ENCODE peak calls at places on chromosomes 6 and 20, in four cellular contexts. F is transverse colon, I is ovary, K is neural progenitor cell. O is an unnamed sample. For H3K4me1, the result is how much of the 10 kb centered on the place peaks cover.

GRCh38 chr20:22001886-22002285 is 296.4 kb downstream of the PAX1 start:
- DNase-seq in F (no peak), I (no peak), K (no peak), O (no peak)

GRCh38 chr6:42193491-42193894 is 1.3 kb downstream of the GUCA1B start:
- DNase-seq in F (no peak), I (no peak), K (peak), O (no peak)

GRCh38 chr6:105990151-105990550 is 96.0 kb upstream of the PRDM1 start:
- DNase-seq in F (no peak), I (no peak), K (no peak), O (no peak)

GRCh38 chr20:9999660-10000059 is 35.1 kb upstream of the ANKEF1 start:
- DNase-seq in F (no peak), I (no peak), K (no peak), O (no peak)

GRCh38 chr20:23517719-23518118 is 26.8 kb downstream of the CST8 start:
- DNase-seq in F (no peak), I (no peak), K (no peak), O (no peak)

GRCh38 chr6:1701668-1702353 is 92.1 kb downstream of the FOXC1 start:
- DNase-seq in F (no peak), I (no peak), K (peak), O (no peak)

GRCh38 chr6:26394289-26394688 is 7.8 kb upstream of the BTN3A1 start:
- DNase-seq in F (no peak), I (no peak), K (no peak), O (peak)

GRCh38 chr6:81387163-81387562 is 365.3 kb downstream of the TENT5A start:
- DNase-seq in F (no peak), I (no peak), K (no peak), O (no peak)

GRCh38 chr6:6333498-6333897 is 13.0 kb upstream of the F13A1 start:
- DNase-seq in F (no peak), I (no peak), K (no peak), O (no peak)

GRCh38 chr6:129195666-129196065 is 312.7 kb downstream of the LAMA2 start:
- DNase-seq in F (no peak), I (no peak), K (peak), O (no peak)

GRCh38 chr6:139654309-139654708 is 279.9 kb upstream of the CITED2 start:
- DNase-seq in F (no peak), I (no peak), K (no peak), O (no peak)

GRCh38 chr20:7463290-7463689 is 477.0 kb downstream of the HAO1 start:
- DNase-seq in F (no peak), I (no peak), K (no peak), O (no peak)

GRCh38 chr6:119742188-119742803 is 392.7 kb upstream of the MAN1A1 start:
- DNase-seq in F (peak), I (no peak), K (peak), O (peak)

GRCh38 chr20:60050193-60050960 is 92.2 kb downstream of the CDH26 start:
- DNase-seq in F (peak), I (no peak), K (no peak), O (no peak)

GRCh38 chr6:31092769-31093505 is 19.4 kb downstream of the C6orf15 start:
- DNase-seq in F (no peak), I (no peak), K (no peak), O (no peak)

GRCh38 chr6:40896696-40897095 is 142.3 kb downstream of the UNC5CL start:
- DNase-seq in F (no peak), I (peak), K (no peak), O (no peak)

GRCh38 chr6:88982720-88983119 is 19.3 kb upstream of the RNGTT start:
- DNase-seq in F (no peak), I (peak), K (peak), O (no peak)

GRCh38 chr20:33415948-33416347 is 14.6 kb upstream of the CDK5RAP1 start:
- DNase-seq in F (no peak), I (peak), K (peak), O (peak)

GRCh38 chr6:42017021-42017643 is 33.2 kb upstream of the TAF8 start:
- DNase-seq in F (no peak), I (no peak), K (no peak), O (no peak)

GRCh38 chr20:17725094-17725835 is 25.5 kb downstream of the BANF2 start:
- DNase-seq in F (no peak), I (no peak), K (no peak), O (no peak)

GRCh38 chr20:31608256-31608980 is 3.3 kb downstream of the ID1 start:
- DNase-seq in F (peak), I (peak), K (peak), O (peak)

GRCh38 chr20:5160882-5161281 is 34.1 kb downstream of the CDS2 start:
- DNase-seq in F (no peak), I (no peak), K (no peak), O (no peak)

GRCh38 chr6:137878810-137879285 is 11.8 kb downstream of the TNFAIP3 start:
- DNase-seq in F (no peak), I (no peak), K (peak), O (no peak)

GRCh38 chr6:63560806-63561672 is 11.2 kb upstream of the LOC128125822 start:
- DNase-seq in F (no peak), I (no peak), K (no peak), O (no peak)

GRCh38 chr6:26216886-26217713 is 129.9 kb downstream of the HFE start:
- DNase-seq in F (peak), I (peak), K (peak), O (peak)

GRCh38 chr6:157034433-157035230 is 257.5 kb downstream of the ARID1B start:
- DNase-seq in F (no peak), I (no peak), K (peak), O (no peak)

GRCh38 chr20:61877776-61878477 is 187.8 kb downstream of the TAF4 start:
- DNase-seq in F (no peak), I (no peak), K (no peak), O (no peak)

GRCh38 chr20:13302647-13303425 is 81.8 kb downstream of the ISM1 start:
- DNase-seq in F (peak), I (no peak), K (peak), O (peak)

GRCh38 chr6:15254074-15254975 is 8.5 kb downstream of the JARID2 start:
- DNase-seq in F (no peak), I (no peak), K (peak), O (no peak)
- H3K4me1 ChIP-seq in F (half or more), I (under half), K (under half), O (under half)

DNA sequence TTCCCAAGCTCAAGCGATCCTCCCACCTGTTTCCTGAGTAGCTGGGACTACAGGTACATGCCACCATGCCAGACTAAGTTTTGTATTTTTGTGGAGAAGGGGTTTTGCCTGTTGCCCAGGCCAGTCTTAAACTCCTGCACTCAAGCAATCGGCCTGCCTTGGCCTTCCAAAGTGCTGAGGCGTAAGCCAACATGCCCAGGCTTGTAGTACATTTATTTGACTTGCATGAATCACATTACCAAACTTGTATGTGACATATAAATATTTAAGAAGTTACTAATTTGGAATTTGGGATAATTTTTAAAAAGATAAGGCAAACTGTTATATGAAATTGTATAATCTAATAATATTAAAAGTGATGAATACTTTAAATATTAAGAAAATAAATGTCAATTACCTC is 157.6 kb downstream of the MCHR2 start:
- DNase-seq in F (no peak), I (no peak), K (no peak), O (no peak)
- TF ChIP-seq CTCF in F (no peak), I (no peak), K (no peak), O (no peak)

GRCh38 chr6:28980137-28980796 is 24.8 kb downstream of the ZNF311 start:
- DNase-seq in F (no peak), I (no peak), K (no peak), O (no peak)
- H3K4me3 ChIP-seq in F (no peak), I (peak), K (peak), O (no peak)

GRCh38 chr6:35365599-35366596 is 23.5 kb downstream of the PPARD start:
- DNase-seq in F (no peak), I (no peak), K (no peak), O (no peak)
- H3K4me1 ChIP-seq in F (under half), I (under half), K (under half), O (under half)

GRCh38 chr6:109867970-109868358 is 110.1 kb upstream of the GPR6 start:
- DNase-seq in F (no peak), I (peak), K (no peak), O (no peak)

GRCh38 chr6:109869398-109870165 is 108.5 kb upstream of the GPR6 start:
- DNase-seq in F (no peak), I (peak), K (no peak), O (no peak)

GRCh38 chr6:109864050-109864449 is 114.1 kb upstream of the GPR6 start:
- DNase-seq in F (no peak), I (no peak), K (no peak), O (no peak)

GRCh38 chr6:109867009-109867969 is 110.8 kb upstream of the GPR6 start:
- DNase-seq in F (no peak), I (peak), K (no peak), O (no peak)

DNA sequence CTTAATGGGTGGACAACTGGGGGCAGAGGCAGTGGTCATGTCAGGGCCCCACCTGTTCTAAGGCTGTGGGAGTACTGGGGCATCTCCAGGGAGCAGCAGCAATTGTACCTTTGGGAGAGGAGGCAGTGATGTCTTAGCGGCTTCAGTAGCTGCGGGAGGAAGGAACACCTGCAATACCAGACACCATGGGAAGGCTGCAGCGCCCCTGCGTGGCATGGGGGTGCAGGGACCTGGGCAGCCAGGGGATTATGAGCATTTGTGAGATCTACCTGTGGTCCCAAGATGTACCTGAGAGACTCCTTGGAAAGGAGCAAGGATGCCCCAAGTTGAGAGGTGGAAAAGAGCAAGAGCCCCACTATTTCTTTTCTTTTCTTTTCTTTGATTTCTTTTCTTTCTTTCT is 112.1 kb upstream of the GPR6 start:
- DNase-seq in F (no peak), I (no peak), K (no peak), O (no peak)
- TF ChIP-seq CTCF in F (no peak), I (no peak), K (no peak), O (no peak)

DNA sequence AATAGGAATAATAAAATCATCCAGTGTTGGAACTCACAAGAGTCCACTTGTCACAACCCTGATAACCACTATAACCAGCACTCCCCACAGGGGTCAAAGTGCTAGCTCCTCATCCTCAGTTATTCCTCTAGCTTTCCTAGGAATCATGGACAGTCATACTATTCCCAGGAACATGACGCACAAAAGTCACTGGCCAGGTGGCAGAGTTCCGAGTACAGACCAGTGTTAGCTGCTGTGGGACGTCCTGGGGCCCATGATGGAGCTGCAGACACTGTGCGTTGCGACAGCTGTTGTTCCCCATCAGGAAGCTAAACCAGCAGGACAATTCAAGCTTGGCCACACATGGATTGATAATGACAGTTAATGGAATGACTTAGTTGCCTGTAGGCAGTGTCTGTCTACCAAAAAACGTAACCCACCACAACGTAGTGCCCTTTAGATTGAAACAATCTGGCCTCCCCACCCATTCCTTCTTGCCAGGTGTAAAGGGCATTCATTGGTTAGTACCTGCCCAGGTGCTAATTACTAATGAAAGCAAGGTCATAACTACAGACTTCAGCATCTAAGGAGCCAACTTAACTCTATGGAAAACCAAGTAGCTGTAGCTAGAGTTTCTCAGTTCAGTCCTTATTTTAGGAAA is 17.4 kb downstream of the EZR start:
- DNase-seq in F (peak), I (no peak), K (peak), O (peak)
- H3K4me3 ChIP-seq in F (no peak), I (no peak), K (no peak), O (no peak)

GRCh38 chr6:70315096-70315751 is 12.3 kb upstream of the COL9A1 start:
- DNase-seq in F (no peak), I (no peak), K (no peak), O (no peak)
- H3K4me1 ChIP-seq in F (under half), I (under half), K (under half), O (under half)

GRCh38 chr6:85662251-85662650 is 19.6 kb upstream of the SYNCRIP start:
- DNase-seq in F (no peak), I (no peak), K (no peak), O (no peak)

DNA sequence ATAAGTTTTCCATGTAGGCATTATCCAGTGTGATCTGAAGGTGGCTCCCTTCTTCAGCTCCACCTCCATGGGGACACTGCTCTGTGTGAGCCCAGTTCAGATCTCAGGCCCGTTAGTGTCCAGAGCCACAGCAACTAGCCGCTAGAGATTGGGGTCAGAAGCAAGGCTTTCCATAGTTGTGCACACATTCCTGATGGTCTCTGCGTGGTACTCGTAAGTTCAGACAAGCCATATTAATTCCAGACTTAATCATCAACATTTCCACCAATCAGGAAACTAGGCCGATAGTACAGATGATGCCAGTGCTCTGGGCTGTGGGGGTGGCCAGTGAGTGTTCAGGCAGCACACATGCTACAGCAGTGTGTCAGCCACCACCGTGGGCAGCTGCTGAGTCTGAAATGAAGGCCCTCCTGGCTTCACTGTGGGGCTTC is 17.5 kb upstream of the SYNCRIP start:
- DNase-seq in F (no peak), I (no peak), K (no peak), O (no peak)
- TF ChIP-seq CTCF in F (no peak), I (no peak), K (no peak), O (no peak)

DNA sequence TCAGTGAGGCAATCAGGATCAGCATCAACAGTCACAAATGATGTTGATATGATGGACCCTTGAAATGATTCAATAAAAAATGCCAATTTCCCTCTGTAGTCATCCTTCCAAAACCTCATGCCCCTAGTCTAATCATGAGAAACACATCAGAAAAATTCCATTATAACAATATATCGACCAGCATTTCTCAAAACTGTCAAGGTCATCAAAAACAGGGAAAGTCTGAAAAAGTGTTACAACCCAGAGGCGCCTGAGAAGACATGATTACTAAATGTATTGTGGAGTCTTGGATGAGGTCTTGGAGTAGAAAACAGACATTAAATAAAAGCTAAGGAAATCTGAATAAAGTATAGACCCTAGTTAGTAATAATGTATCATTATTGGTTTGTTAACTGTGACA is 133.8 kb downstream of the SLC35B3 start:
- DNase-seq in F (no peak), I (no peak), K (no peak), O (no peak)
- H3K4me3 ChIP-seq in F (no peak), I (no peak), K (no peak), O (no peak)

O was measured in colonic mucosa.